ENCODE peak calls at places on chromosomes 11 and 22, in five cellular contexts. T is heart left ventricle, R is heart right ventricle, K is left ventricle myocardium inferior, H is tibial nerve. I is an unnamed sample.
A peak's percentile ranks its signal among the peaks of the same experiment; 100 is the strongest.

GRCh38 chr11:68929706-68930605 is 26.3 kb downstream of the IGHMBP2 start:
- DNase-seq in R (no peak), T (no peak), H (no peak), K (no peak), I (no peak)

GRCh38 chr22:30809086-30809485 is 114.4 kb downstream of the OSBP2 start:
- DNase-seq in H (no peak), T (no peak), R (no peak), K (no peak), I (no peak)

GRCh38 chr11:593347-593746 is 17.1 kb downstream of the PHRF1 start:
- DNase-seq in K (no peak), R (no peak), H (no peak), T (no peak), I (no peak)

GRCh38 chr11:65817312-65817814 is 16.4 kb upstream of the SNX32 start:
- DNase-seq in K (no peak), T (no peak), H (no peak), R (no peak), I (no peak)

GRCh38 chr11:86214710-86215109 is 29.8 kb upstream of the EED start:
- DNase-seq in R (no peak), T (no peak), K (no peak), H (no peak), I (no peak)

GRCh38 chr22:50544078-50544745 is 1.5 kb upstream of the KLHDC7B start:
- DNase-seq in H (peak; percentile 42), K (peak; percentile 80), R (peak; percentile 84), T (peak; percentile 84), I (peak; percentile 72)

GRCh38 chr11:12448131-12448939 is 71.0 kb downstream of the PARVA start:
- DNase-seq in H (no peak), R (no peak), K (no peak), T (no peak), I (no peak)

GRCh38 chr22:25658641-25659040 is 83.3 kb upstream of the MYO18B start:
- DNase-seq in K (no peak), H (no peak), T (no peak), R (no peak), I (no peak)

GRCh38 chr11:65429724-65430405 is 7.3 kb downstream of the NEAT1 start:
- DNase-seq in R (peak; percentile 71), K (peak; percentile 72), H (no peak), T (peak; percentile 77), I (peak; percentile 76)

GRCh38 chr11:30113326-30113873 is 96.6 kb upstream of the KCNA4 start:
- DNase-seq in H (no peak), K (no peak), T (no peak), R (no peak), I (no peak)

GRCh38 chr11:102367364-102367763 is 20.4 kb downstream of the BIRC2 start:
- DNase-seq in T (no peak), K (no peak), R (no peak), H (no peak), I (no peak)

GRCh38 chr22:45240810-45241631 is at the start of gene KIAA0930:
- DNase-seq in T (peak; percentile 86), K (peak; percentile 82), R (peak; percentile 90), H (peak; percentile 73), I (peak; percentile 83)

GRCh38 chr11:92329644-92330043 is 105.0 kb downstream of the FAT3 start:
- DNase-seq in R (no peak), K (no peak), H (no peak), T (no peak), I (no peak)

GRCh38 chr11:117345039-117345438 is 17.4 kb downstream of the CEP164 start:
- DNase-seq in R (no peak), H (no peak), K (no peak), T (no peak), I (no peak)

GRCh38 chr11:61327669-61328071 is 5.2 kb downstream of the DDB1 start:
- DNase-seq in H (no peak), T (no peak), K (no peak), R (no peak), I (no peak)

GRCh38 chr11:119797736-119798135 is 68.7 kb upstream of the NECTIN1 start:
- DNase-seq in H (no peak), R (no peak), T (no peak), K (no peak), I (no peak)

GRCh38 chr11:122038543-122038942 is 77.5 kb downstream of the BLID start:
- DNase-seq in T (no peak), R (no peak), H (no peak), K (no peak), I (no peak)

GRCh38 chr11:44994753-44995152 is 44.1 kb upstream of the TP53I11 start:
- DNase-seq in T (no peak), K (no peak), H (no peak), R (no peak), I (no peak)

GRCh38 chr11:13260196-13260962 is 17.2 kb upstream of the BMAL1 start:
- DNase-seq in R (no peak), T (no peak), K (no peak), H (no peak), I (no peak)

GRCh38 chr11:28757725-28758515 is 649.7 kb downstream of the METTL15 start:
- DNase-seq in K (no peak), T (no peak), R (no peak), H (no peak), I (no peak)

GRCh38 chr11:28674432-28675076 is 566.4 kb downstream of the METTL15 start:
- DNase-seq in K (no peak), T (no peak), R (no peak), H (no peak), I (no peak)

GRCh38 chr11:101915811-101916291 is 471 bp downstream of the ANGPTL5 start:
- DNase-seq in K (no peak), H (no peak), T (no peak), R (no peak), I (no peak)

GRCh38 chr11:28400236-28401100 is 292.3 kb downstream of the METTL15 start:
- DNase-seq in R (no peak), T (no peak), H (no peak), K (no peak), I (no peak)

GRCh38 chr11:35390737-35391682 is 28.3 kb downstream of the SLC1A2 start:
- DNase-seq in H (no peak), T (no peak), K (no peak), R (no peak), I (no peak)

GRCh38 chr22:30212996-30213441 is 33.5 kb downstream of the LIF start:
- DNase-seq in R (no peak), T (no peak), K (no peak), H (no peak), I (no peak)

GRCh38 chr11:130916238-130916855 is at the start of gene SNX19:
- DNase-seq in H (peak; percentile 76), T (peak; percentile 95), R (peak; percentile 95), K (peak; percentile 95), I (peak; percentile 89)

GRCh38 chr11:34323601-34324000 is 34.2 kb downstream of the ABTB2 start:
- DNase-seq in T (no peak), K (no peak), R (no peak), H (no peak), I (no peak)

GRCh38 chr11:131278472-131278871 is 91.9 kb upstream of the NTM start:
- DNase-seq in H (no peak), R (no peak), T (no peak), K (no peak), I (no peak)

GRCh38 chr11:28058333-28058732 is 49.6 kb downstream of the KIF18A start:
- DNase-seq in K (no peak), T (no peak), R (no peak), H (no peak), I (no peak)

GRCh38 chr11:110092577-110093406 is at the start of gene ZC3H12C:
- DNase-seq in T (peak; percentile 80), K (peak; percentile 81), H (peak; percentile 68), R (peak; percentile 85), I (peak; percentile 93)

GRCh38 chr11:69914286-69915150 is 95.3 kb upstream of the FGF3 start:
- DNase-seq in K (peak; percentile 10), H (no peak), R (no peak), T (peak; percentile 15), I (peak; percentile 53)

GRCh38 chr22:46007003-46007847 is 30.3 kb upstream of the WNT7B start:
- DNase-seq in K (peak; percentile 63), R (peak; percentile 69), T (peak; percentile 76), H (no peak), I (peak; percentile 74)

DNA sequence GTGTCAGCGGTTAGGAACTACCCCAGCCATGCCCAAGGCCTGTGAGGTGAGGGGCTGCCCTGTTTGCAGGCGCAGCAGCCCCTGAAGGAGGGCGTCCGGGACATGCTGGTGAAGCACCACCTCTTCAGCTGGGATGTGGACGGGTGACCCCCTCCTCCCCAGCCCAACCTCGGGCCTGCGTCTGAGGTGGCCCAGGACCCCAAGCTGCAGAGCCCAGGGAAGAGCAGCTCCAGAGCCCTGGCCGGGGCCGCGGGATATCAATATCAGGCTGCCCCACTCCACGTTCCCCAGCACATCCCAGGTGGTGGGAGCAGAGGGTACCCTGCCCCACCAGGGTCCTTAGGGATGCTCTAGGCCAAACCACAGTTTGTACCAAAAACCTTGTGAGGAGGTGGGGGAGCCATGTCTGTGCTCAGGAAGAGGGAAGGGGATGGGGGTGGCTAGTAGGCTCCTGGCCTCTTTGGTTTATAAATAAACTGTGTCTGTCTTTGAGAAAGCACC is 39.3 kb downstream of the SGSM3 start:
- DNase-seq in H (no peak), T (no peak), K (no peak), R (no peak), I (no peak)
- H3K27ac ChIP-seq in H (no peak overlapping the region), T (no peak overlapping the region), K (no peak overlapping the region), R (no peak overlapping the region), I (no peak overlapping the region)

DNA sequence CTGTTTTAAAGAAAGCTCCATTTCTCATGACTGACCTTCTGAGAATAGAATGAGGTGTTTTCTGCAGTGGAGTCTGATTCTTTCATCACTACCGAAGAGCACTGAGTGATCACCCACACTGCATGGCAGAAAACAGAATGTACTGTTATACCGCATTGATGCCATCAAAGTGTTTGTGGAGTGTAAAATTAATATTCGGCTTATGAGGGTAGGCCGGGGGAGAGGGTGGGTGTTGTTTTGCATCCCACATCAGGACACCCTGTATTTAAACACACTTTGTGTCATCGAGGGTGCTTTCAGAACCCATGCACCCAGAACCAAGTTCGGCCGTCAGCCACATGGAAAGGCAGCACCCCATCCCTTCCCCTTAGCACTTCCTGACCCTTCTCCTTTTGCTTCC is 41.3 kb upstream of the ETS1 start:
- DNase-seq in K (no peak), T (no peak), H (no peak), R (no peak), I (no peak)
- H3K27ac ChIP-seq in K (no peak overlapping the region), T (no peak overlapping the region), H (no peak overlapping the region), R (no peak overlapping the region), I (no peak overlapping the region)

GRCh38 chr11:1830500-1831223 is 4.1 kb upstream of the SYT8 start:
- DNase-seq in K (no peak), T (peak; percentile 14), H (no peak), R (no peak), I (peak; percentile 91)
- H3K27ac ChIP-seq in K (no peak overlapping the region), T (no peak overlapping the region), H (peak overlapping the region; percentile 91), R (no peak overlapping the region), I (peak overlapping the region; percentile 96)

GRCh38 chr11:75371930-75372876 is 20.7 kb upstream of the ARRB1 start:
- DNase-seq in R (no peak), K (no peak), H (no peak), T (no peak), I (no peak)

GRCh38 chr11:75375626-75376025 is 23.7 kb upstream of the RPS3 start:
- DNase-seq in K (no peak), R (no peak), T (no peak), H (no peak), I (no peak)

GRCh38 chr11:75374646-75375045 is 23.2 kb upstream of the ARRB1 start:
- DNase-seq in K (no peak), T (no peak), R (no peak), H (no peak), I (no peak)

GRCh38 chr11:75365711-75366181 is 14.3 kb upstream of the ARRB1 start:
- DNase-seq in K (no peak), H (no peak), T (no peak), R (no peak), I (no peak)

GRCh38 chr11:75369846-75370245 is 18.4 kb upstream of the ARRB1 start:
- DNase-seq in R (no peak), H (no peak), T (no peak), K (no peak), I (no peak)
- H3K27ac ChIP-seq in R (no peak overlapping the region), H (no peak overlapping the region), T (no peak overlapping the region), K (no peak overlapping the region), I (no peak overlapping the region)